ENCODE peak calls at places on chromosomes 3 and 15, in seven cellular contexts. W is natural killer cell, S is mammary epithelial cell, J is neuronal stem cell, Y is HFF-Myc, Q is HCEC 1CT, T is NCI-H69. E is an unnamed sample.
A peak's percentile ranks its signal among the peaks of the same experiment; 100 is the strongest.

GRCh38 chr3:45560270-45561020 is 34.1 kb upstream of the LIMD1 start:
- DNase-seq in T (no peak), Y (no peak), Q (no peak), W (no peak), J (no peak), S (no peak), E (no peak)

GRCh38 chr15:45539680-45540079 is 17.1 kb upstream of the SLC30A4 start:
- DNase-seq in S (no peak), Q (no peak), T (no peak), W (no peak), Y (no peak), J (no peak), E (no peak)

GRCh38 chr3:123700791-123701712 is 116.2 kb upstream of the HACD2 start:
- DNase-seq in W (no peak), Y (no peak), S (no peak), Q (no peak), T (no peak), J (no peak), E (no peak)

GRCh38 chr3:101171797-101172196 is 148.6 kb downstream of the IMPG2 start:
- DNase-seq in T (no peak), Y (no peak), W (no peak), Q (no peak), S (no peak), J (no peak), E (no peak)

GRCh38 chr3:23800731-23801130 is 5.0 kb upstream of the UBE2E1 start:
- DNase-seq in Y (no peak), S (no peak), Q (peak; percentile 19), J (no peak), T (peak; percentile 25), W (no peak), E (no peak)

GRCh38 chr3:56484525-56485024 is 16.3 kb upstream of the ERC2 start:
- DNase-seq in T (peak; percentile 21), J (no peak), S (no peak), Q (no peak), Y (no peak), W (no peak), E (no peak)

GRCh38 chr3:126152931-126153694 is 27.3 kb downstream of the ALDH1L1 start:
- DNase-seq in Q (no peak), T (no peak), W (no peak), S (no peak), J (no peak), Y (no peak), E (no peak)

GRCh38 chr15:88654430-88655102 is 15.8 kb downstream of the ISG20 start:
- DNase-seq in J (no peak), Q (no peak), S (no peak), W (no peak), T (no peak), Y (no peak), E (no peak)

GRCh38 chr3:134394380-134394779 is 20.1 kb upstream of the AMOTL2 start:
- DNase-seq in J (no peak), Q (no peak), Y (no peak), W (no peak), T (no peak), S (no peak), E (no peak)

GRCh38 chr15:39692464-39693327 is 89.9 kb downstream of the FSIP1 start:
- DNase-seq in W (no peak), T (peak; percentile 94), J (peak; percentile 74), Y (no peak), S (no peak), Q (no peak), E (no peak)

GRCh38 chr3:123818921-123819429 is 65.2 kb downstream of the MYLK start:
- DNase-seq in S (peak; percentile 96), T (no peak), J (no peak), Q (peak; percentile 46), W (no peak), Y (peak; percentile 24), E (no peak)

E was measured in smooth muscle cell of the brain vasculature.